ENCODE peak calls at places on chromosomes 1 and 21, in eight cellular contexts. S is K562, K is GM12878, F is HCT116, G is A549, Y is H1, J is SK-N-SH, P is HepG2. L is an unnamed sample.
A peak's percentile ranks its signal among the peaks of the same experiment; 100 is the strongest.

GRCh38 chr1:167198518-167199133 is 22.1 kb upstream of the POU2F1 start:
- DNase-seq in S (no peak), K (no peak), F (no peak), G (no peak), Y (no peak), J (no peak), P (no peak), L (no peak)

GRCh38 chr1:43285269-43285986 is at the start of gene C1orf210:
- DNase-seq in S (peak; percentile 88), K (no peak), F (peak; percentile 81), G (no peak), Y (peak; percentile 93), J (no peak), P (peak; percentile 62), L (no peak)

GRCh38 chr1:245671966-245672767 is 517.4 kb downstream of the KIF26B start:
- DNase-seq in S (no peak), K (no peak), F (no peak), G (no peak), Y (no peak), J (no peak), P (no peak), L (no peak)

GRCh38 chr1:67987046-67987799 is 63.2 kb downstream of the DIRAS3 start:
- DNase-seq in S (no peak), K (no peak), F (no peak), G (peak; percentile 87), Y (no peak), J (no peak), P (no peak), L (peak; percentile 96)

GRCh38 chr1:86200901-86201300 is 44.3 kb upstream of the COL24A1 start:
- DNase-seq in S (no peak), K (no peak), F (no peak), G (no peak), Y (no peak), J (no peak), P (no peak), L (no peak)

GRCh38 chr1:25469177-25469576 is 38.5 kb downstream of the MACO1 start:
- DNase-seq in S (no peak), K (no peak), F (no peak), G (no peak), Y (no peak), J (no peak), P (no peak), L (peak; percentile 80)

GRCh38 chr1:113835686-113836290 is 23.5 kb upstream of the RSBN1 start:
- DNase-seq in S (peak; percentile 37), K (no peak), F (peak; percentile 36), G (peak; percentile 36), Y (no peak), J (peak; percentile 51), P (peak; percentile 42), L (peak; percentile 61)

GRCh38 chr1:156308078-156308477 is 9.0 kb upstream of the VHLL start:
- DNase-seq in S (peak; percentile 38), K (no peak), F (no peak), G (no peak), Y (no peak), J (no peak), P (no peak), L (peak; percentile 83)

GRCh38 chr1:164712131-164713031 is 153.4 kb downstream of the PBX1 start:
- DNase-seq in S (peak; percentile 90), K (no peak), F (no peak), G (no peak), Y (no peak), J (peak; percentile 69), P (no peak), L (peak; percentile 27)

GRCh38 chr21:33047231-33047630 is 21.5 kb downstream of the OLIG2 start:
- DNase-seq in S (no peak), K (no peak), F (no peak), G (no peak), Y (no peak), J (no peak), P (no peak), L (peak; percentile 72)

GRCh38 chr21:26842976-26843911 is 2.0 kb downstream of the ADAMTS1 start:
- DNase-seq in S (no peak), K (no peak), F (no peak), G (peak; percentile 67), Y (peak; percentile 81), J (peak; percentile 72), P (no peak), L (peak; percentile 96)

GRCh38 chr1:81374481-81374880 is 426.3 kb upstream of the ADGRL2 start:
- DNase-seq in S (no peak), K (no peak), F (no peak), G (no peak), Y (no peak), J (no peak), P (no peak), L (no peak)

GRCh38 chr21:31008355-31008754 is 29.9 kb downstream of the KRTAP19-8 start:
- DNase-seq in S (no peak), K (no peak), F (no peak), G (no peak), Y (no peak), J (no peak), P (no peak), L (no peak)

GRCh38 chr1:113701429-113701828 is 57.9 kb downstream of the PHTF1 start:
- DNase-seq in S (no peak), K (no peak), F (no peak), G (no peak), Y (no peak), J (no peak), P (no peak), L (no peak)

GRCh38 chr1:86069757-86070145 is 86.8 kb downstream of the COL24A1 start:
- DNase-seq in S (no peak), K (no peak), F (no peak), G (no peak), Y (no peak), J (no peak), P (no peak), L (peak; percentile 45)

GRCh38 chr1:183583466-183583865 is 6.8 kb downstream of the NCF2 start:
- DNase-seq in S (no peak), K (no peak), F (no peak), G (no peak), Y (no peak), J (no peak), P (no peak), L (peak; percentile 55)

GRCh38 chr1:209505044-209505443 is 78.5 kb upstream of the CAMK1G start:
- DNase-seq in S (no peak), K (no peak), F (no peak), G (no peak), Y (no peak), J (no peak), P (no peak), L (peak; percentile 28)

GRCh38 chr1:205523891-205524793 is 19.7 kb downstream of the CDK18 start:
- DNase-seq in S (peak; percentile 77), K (no peak), F (peak; percentile 46), G (peak; percentile 71), Y (peak; percentile 94), J (peak; percentile 87), P (peak; percentile 68), L (peak; percentile 59)

GRCh38 chr21:39362733-39363132 is 13.8 kb upstream of the HMGN1 start:
- DNase-seq in S (no peak), K (no peak), F (no peak), G (no peak), Y (no peak), J (no peak), P (no peak), L (no peak)

GRCh38 chr21:29875873-29876272 is 63.9 kb downstream of the GRIK1 start:
- DNase-seq in S (no peak), K (no peak), F (no peak), G (no peak), Y (no peak), J (no peak), P (no peak), L (no peak)
- TF ChIP-seq RAD21 in S (no peak), K (no peak), F (no peak), G (no peak), Y (no peak), J (no peak), P (no peak), L (no peak)

DNA sequence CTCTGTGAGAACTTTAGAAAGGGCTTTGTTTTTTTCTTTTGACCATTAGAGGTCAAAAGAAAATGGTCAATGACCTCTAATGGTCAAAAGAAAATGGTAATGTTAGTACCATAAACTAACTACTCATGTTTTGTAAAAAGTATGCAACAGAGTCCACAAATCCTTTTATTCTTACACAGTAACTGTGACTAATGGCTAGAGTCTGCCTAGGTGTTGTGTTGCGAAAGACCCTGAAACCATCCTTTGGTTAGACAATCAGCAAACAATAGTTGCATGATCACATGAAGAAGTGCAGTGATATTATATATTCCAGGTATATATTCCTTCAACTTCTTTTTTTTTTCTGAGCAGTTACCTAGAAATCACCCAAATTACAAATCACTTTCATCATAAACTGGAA is 40.9 kb downstream of the NEGR1 start:
- DNase-seq in S (no peak), K (no peak), F (no peak), G (no peak), Y (no peak), J (no peak), P (peak; percentile 54), L (peak; percentile 11)
- TF ChIP-seq RAD21 in S (no peak), K (no peak), F (no peak), G (no peak), Y (no peak), J (no peak), P (no peak), L (no peak)

GRCh38 chr1:185408675-185409270 is 91.7 kb upstream of the IVNS1ABP start:
- DNase-seq in S (no peak), K (no peak), F (no peak), G (no peak), Y (no peak), J (no peak), P (no peak), L (peak; percentile 2)
- TF ChIP-seq RAD21 in S (no peak), K (no peak), F (no peak), G (no peak), Y (no peak), J (no peak), P (no peak), L (no peak)

DNA sequence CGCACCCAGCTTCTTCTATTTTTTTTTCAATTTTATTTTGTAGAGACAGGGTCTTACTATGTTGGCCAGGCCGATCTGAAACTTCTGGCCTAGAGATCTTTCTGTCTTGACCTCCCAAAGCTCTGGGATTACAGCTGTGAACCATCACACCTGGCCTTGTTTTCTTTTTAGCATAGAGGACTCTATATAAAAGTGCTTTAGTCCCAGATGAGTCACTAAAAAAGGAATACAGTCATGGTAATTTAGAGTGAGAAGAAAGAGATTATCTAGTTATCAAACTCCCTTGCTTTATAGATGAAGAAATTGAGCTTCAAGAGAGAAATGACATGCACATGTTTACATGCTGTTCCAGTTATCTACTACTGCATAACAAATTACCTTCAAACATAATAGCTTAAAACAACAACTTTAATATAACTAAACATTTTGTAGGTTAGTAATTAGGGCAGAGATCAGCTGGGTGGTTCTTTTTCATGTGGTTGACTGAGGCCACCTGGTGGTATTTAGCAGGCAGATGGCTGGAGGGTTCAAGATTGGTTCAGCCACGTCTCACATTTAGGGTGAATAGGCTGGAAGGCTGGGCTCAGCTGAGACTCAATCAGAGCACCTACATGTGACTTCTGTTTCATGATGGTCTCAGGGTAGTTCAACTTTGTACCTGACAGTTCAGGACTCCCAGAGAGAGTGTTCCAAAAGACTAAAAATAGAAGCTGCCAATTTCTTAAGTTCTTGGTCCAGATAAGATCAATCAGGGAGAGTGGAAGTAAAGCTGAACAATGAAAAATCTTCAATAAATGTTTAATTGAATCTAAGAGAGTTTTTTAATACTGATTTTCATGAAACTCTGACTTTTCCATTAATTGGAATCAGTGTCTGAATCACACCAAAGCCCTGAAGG is 16.9 kb upstream of the MTF2 start:
- DNase-seq in S (peak; percentile 27), K (no peak), F (peak; percentile 47), G (peak; percentile 32), Y (peak; percentile 49), J (peak; percentile 51), P (peak; percentile 54), L (peak; percentile 36)
- TF ChIP-seq RAD21 in S (peak; percentile 96), K (peak; percentile 90), F (peak; percentile 85), G (peak; percentile 65), Y (peak; percentile 86), J (peak; percentile 71), P (peak; percentile 72), L (peak; percentile 43)

L was measured in IMR-90.